ENCODE peak calls at places on chromosomes 1 and 21, in four cellular contexts. C is suprapubic skin, P is colonic mucosa, I is OCI-LY7. Q is an unnamed sample.

GRCh38 chr1:116586741-116587143 is 15.9 kb upstream of the CD58 start:
- DNase-seq in C (no peak), P (no peak), I (no peak), Q (no peak)

GRCh38 chr1:55235722-55236121 is 20.6 kb upstream of the USP24 start:
- DNase-seq in C (no peak), P (no peak), I (no peak), Q (no peak)

GRCh38 chr21:16309250-16309971 is 579.6 kb downstream of the USP25 start:
- DNase-seq in C (no peak), P (no peak), I (no peak), Q (no peak)

GRCh38 chr1:59554011-59554673 is 257.2 kb downstream of the FGGY start:
- DNase-seq in C (no peak), P (no peak), I (no peak), Q (no peak)

GRCh38 chr1:3992103-3992556 is 92.1 kb upstream of the C1orf174 start:
- DNase-seq in C (no peak), P (no peak), I (peak), Q (no peak)

GRCh38 chr1:161913482-161914140 is 110.1 kb downstream of the OLFML2B start:
- DNase-seq in C (no peak), P (no peak), I (no peak), Q (no peak)

GRCh38 chr1:84892657-84893618 is at the start of gene LPAR3:
- DNase-seq in C (no peak), P (peak), I (no peak), Q (no peak)

GRCh38 chr1:231357831-231358354 is 19.8 kb downstream of the SPRTN start:
- DNase-seq in C (no peak), P (no peak), I (peak), Q (no peak)

GRCh38 chr1:5993553-5994510 is 1.6 kb upstream of the NPHP4 start:
- DNase-seq in C (no peak), P (no peak), I (peak), Q (no peak)

GRCh38 chr1:221839321-221839720 is 97.4 kb upstream of the DUSP10 start:
- DNase-seq in C (no peak), P (no peak), I (no peak), Q (no peak)

GRCh38 chr1:227952374-227953021 is 4.8 kb upstream of the WNT9A start:
- DNase-seq in C (peak), P (peak), I (no peak), Q (no peak)

GRCh38 chr1:108521990-108522393 is 37.9 kb upstream of the EEIG2 start:
- DNase-seq in C (no peak), P (no peak), I (no peak), Q (no peak)

GRCh38 chr21:45294509-45295291 is 7.0 kb upstream of the POFUT2 start:
- DNase-seq in C (peak), P (peak), I (no peak), Q (no peak)

GRCh38 chr1:155591770-155592169 is 18.2 kb upstream of the MSTO1 start:
- DNase-seq in C (no peak), P (peak), I (peak), Q (peak)

GRCh38 chr1:94648225-94649007 is 106.9 kb upstream of the F3 start:
- DNase-seq in C (no peak), P (no peak), I (no peak), Q (no peak)

GRCh38 chr1:10316752-10317151 is 82.1 kb upstream of the PGD start:
- DNase-seq in C (no peak), P (no peak), I (no peak), Q (no peak)

GRCh38 chr1:242005866-242006565 is 7.1 kb upstream of the MAP1LC3C start:
- DNase-seq in C (no peak), P (no peak), I (no peak), Q (no peak)

GRCh38 chr21:31108969-31109368 is 70.7 kb upstream of the KRTAP19-8 start:
- DNase-seq in C (no peak), P (no peak), I (peak), Q (no peak)

GRCh38 chr21:41954654-41955499 is 1.1 kb upstream of the C2CD2 start:
- DNase-seq in C (no peak), P (no peak), I (no peak), Q (no peak)

GRCh38 chr1:233549404-233549803 is 64.5 kb upstream of the KCNK1 start:
- DNase-seq in C (no peak), P (no peak), I (no peak), Q (no peak)

GRCh38 chr1:165456114-165456513 is 11.2 kb upstream of the RXRG start:
- DNase-seq in C (no peak), P (no peak), I (no peak), Q (no peak)

GRCh38 chr1:36198641-36199040 is 25.6 kb upstream of the THRAP3 start:
- DNase-seq in C (no peak), P (no peak), I (no peak), Q (no peak)

GRCh38 chr1:223500560-223501425 is 107.6 kb downstream of the CCDC185 start:
- DNase-seq in C (no peak), P (no peak), I (no peak), Q (no peak)

GRCh38 chr1:99737016-99737415 is 29.4 kb downstream of the FRRS1 start:
- DNase-seq in C (no peak), P (peak), I (peak), Q (peak)

GRCh38 chr1:230174765-230175747 is 108.0 kb downstream of the GALNT2 start:
- DNase-seq in C (no peak), P (peak), I (no peak), Q (no peak)

DNA sequence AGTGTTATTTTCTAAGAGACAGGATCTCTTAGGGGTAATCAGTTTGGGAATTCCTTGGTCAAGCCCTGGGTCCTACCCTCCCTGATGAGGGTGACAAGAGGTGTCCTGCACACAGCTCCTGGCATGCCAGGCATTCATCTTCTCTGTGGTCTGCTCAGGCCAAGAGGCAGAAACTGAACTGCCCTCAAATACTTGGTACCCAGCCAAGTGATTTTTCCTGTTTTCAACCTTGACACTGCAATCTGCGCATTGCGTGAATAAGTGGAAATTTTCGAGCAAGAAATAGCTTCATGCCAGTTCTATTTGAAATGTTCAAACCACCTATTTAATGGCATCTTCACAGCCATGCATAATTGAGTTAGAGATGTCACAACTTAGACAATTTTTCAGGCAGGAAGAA is 26.9 kb downstream of the DNM3 start:
- DNase-seq in C (no peak), P (no peak), I (no peak), Q (no peak)
- H3K4me3 ChIP-seq in C (no peak), P (no peak), I (no peak), Q (no peak)

GRCh38 chr1:27936370-27936769 is 1.6 kb downstream of the SMPDL3B start:
- DNase-seq in C (no peak), P (no peak), I (no peak), Q (no peak)

GRCh38 chr1:27937524-27937836 is 2.7 kb downstream of the SMPDL3B start:
- DNase-seq in C (no peak), P (no peak), I (no peak), Q (no peak)

GRCh38 chr1:27938488-27938887 is 3.7 kb downstream of the SMPDL3B start:
- DNase-seq in C (no peak), P (no peak), I (no peak), Q (no peak)

GRCh38 chr1:27934818-27935549 is at the start of gene SMPDL3B:
- DNase-seq in C (no peak), P (peak), I (peak), Q (no peak)

GRCh38 chr1:27935721-27936120 is 921 bp downstream of the SMPDL3B start:
- DNase-seq in C (no peak), P (no peak), I (no peak), Q (no peak)
- H3K4me3 ChIP-seq in C (no peak), P (peak), I (no peak), Q (peak)

GRCh38 chr1:19448491-19449439 is 36.6 kb downstream of the CAPZB start:
- DNase-seq in C (peak), P (peak), I (no peak), Q (no peak)
- H3K4me3 ChIP-seq in C (no peak), P (no peak), I (no peak), Q (no peak)

DNA sequence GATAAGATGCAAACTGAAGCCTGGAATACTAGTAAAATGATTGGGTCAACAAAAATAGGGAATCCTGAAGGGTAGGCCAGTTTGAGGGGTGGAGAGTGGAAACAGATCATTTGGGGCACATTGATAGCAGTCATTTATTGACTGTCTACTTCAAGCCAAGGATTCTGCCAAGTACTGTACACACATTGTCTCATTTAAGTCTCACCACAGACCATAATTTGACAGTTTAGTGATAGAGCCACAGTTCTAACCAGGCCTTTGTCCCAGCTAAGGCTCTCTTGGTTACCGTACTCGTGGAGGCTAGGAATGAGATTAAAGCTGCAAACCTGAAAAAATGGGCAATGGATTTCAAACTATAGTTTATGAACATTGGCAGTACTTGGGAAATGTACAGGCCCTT is 11.2 kb downstream of the RBM15 start:
- DNase-seq in C (no peak), P (no peak), I (no peak), Q (no peak)
- H3K4me3 ChIP-seq in C (no peak), P (no peak), I (peak), Q (no peak)

GRCh38 chr21:43918385-43918947 is 53.4 kb downstream of the AGPAT3 start:
- DNase-seq in C (no peak), P (no peak), I (no peak), Q (no peak)

GRCh38 chr21:43919283-43919682 is 54.3 kb downstream of the AGPAT3 start:
- DNase-seq in C (no peak), P (no peak), I (no peak), Q (no peak)

GRCh38 chr21:43917515-43918384 is 52.7 kb downstream of the AGPAT3 start:
- DNase-seq in C (peak), P (no peak), I (no peak), Q (no peak)

GRCh38 chr21:43916076-43916475 is 51.1 kb downstream of the AGPAT3 start:
- DNase-seq in C (peak), P (no peak), I (no peak), Q (no peak)

DNA sequence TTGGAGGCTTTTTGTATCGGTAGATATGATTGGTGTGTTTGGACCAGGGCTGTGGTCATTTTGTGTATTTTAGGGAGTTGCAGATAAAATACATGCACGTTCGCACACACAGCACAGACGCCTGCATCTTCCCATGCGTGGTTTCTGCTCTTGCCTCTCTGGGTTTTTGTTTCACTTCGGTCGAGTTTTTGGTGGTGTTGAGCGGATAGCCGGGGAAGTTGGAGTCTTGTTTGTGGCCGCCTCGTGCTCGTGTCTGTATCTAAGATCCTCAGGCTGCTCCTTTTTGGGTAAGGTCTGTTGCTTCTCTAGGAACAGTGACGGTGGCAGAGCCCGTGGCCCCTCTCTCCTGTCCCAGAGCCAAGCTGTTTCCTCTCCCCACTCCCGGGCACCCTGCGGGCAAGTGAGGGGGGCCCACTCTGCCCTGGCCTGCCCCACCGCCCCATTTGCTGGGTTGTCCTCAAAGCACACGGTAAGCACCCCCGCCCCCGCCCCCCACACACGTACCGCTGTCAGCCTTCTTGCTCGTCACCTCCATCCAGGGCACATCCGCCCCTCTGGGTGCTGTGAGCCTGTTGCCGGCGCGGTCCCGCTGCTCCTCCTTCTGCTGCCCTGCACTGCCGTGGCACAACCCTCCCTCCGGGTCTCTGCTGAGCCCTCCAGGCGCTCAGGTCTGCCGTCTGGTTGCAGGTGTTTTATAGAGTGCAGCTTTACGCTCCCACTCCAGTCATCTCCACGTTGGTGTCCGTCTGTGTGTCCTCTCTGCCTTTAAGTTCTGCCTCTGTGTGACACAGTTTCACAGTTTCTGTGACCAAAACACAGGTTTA is 51.9 kb downstream of the AGPAT3 start:
- DNase-seq in C (peak), P (no peak), I (no peak), Q (no peak)
- H3K4me3 ChIP-seq in C (peak), P (peak), I (no peak), Q (no peak)

DNA sequence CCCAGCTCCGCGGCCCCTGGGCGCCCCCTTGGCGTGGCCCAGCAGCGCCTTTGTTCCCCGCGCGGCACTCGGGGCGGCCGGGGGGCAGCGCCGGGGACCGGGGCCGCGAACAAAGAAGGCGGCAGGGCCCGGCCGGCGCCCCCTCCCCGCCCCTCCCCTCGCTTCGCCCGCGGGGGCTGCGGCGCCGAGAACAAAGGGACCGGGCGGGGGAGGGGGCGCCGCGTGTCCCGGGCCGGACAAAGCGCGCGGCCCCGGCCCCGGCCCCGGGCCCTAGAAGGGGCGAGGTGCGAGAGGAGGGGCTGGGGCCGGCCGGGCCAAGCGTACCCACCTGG is 448 bp downstream of the MARCKSL1 start:
- DNase-seq in C (no peak), P (no peak), I (no peak), Q (no peak)
- H3K4me3 ChIP-seq in C (peak), P (peak), I (peak), Q (peak)

Q was measured in iPS DF 6.9.